ENCODE peak calls at places on chromosome 1, in six cellular contexts. F, P, D, X, N and Y are unnamed samples.

GRCh38 chr1:210770396-210770984 is 363.5 kb downstream of the KCNH1 start:
- DNase-seq in X (no peak), P (no peak), D (no peak), N (no peak), F (no peak), Y (no peak)

GRCh38 chr1:29964718-29965533 is 728.6 kb downstream of the PTPRU start:
- DNase-seq in P (no peak), F (no peak), X (no peak), N (no peak), D (no peak), Y (no peak)

GRCh38 chr1:25572107-25572506 is 28.7 kb downstream of the LDLRAP1 start:
- DNase-seq in F (no peak), D (no peak), X (no peak), P (no peak), N (no peak), Y (no peak)

GRCh38 chr1:202643397-202644218 is 66.6 kb downstream of the SYT2 start:
- DNase-seq in D (no peak), N (peak), F (no peak), P (no peak), X (peak), Y (no peak)

GRCh38 chr1:1598720-1599029 is 1.3 kb downstream of the FNDC10 start:
- DNase-seq in P (no peak), D (no peak), F (no peak), X (no peak), N (no peak), Y (no peak)

GRCh38 chr1:110243581-110243980 is 33.5 kb downstream of the KCNC4 start:
- DNase-seq in F (no peak), N (no peak), D (no peak), X (no peak), P (no peak), Y (no peak)

GRCh38 chr1:185349556-185349955 is 32.5 kb upstream of the IVNS1ABP start:
- DNase-seq in P (no peak), N (no peak), F (no peak), D (no peak), X (no peak), Y (no peak)

GRCh38 chr1:8317647-8318360 is at the start of gene SLC45A1:
- DNase-seq in F (peak), P (peak), N (peak), X (peak), D (peak), Y (peak)

GRCh38 chr1:34858901-34859441 is 578 bp downstream of the SMIM12 start:
- DNase-seq in X (no peak), N (peak), D (peak), P (no peak), F (no peak), Y (no peak)

GRCh38 chr1:12056331-12056841 is 6.7 kb upstream of the TNFRSF8 start:
- DNase-seq in X (no peak), F (no peak), N (no peak), D (no peak), P (no peak), Y (peak)

GRCh38 chr1:25216123-25216522 is 16.2 kb downstream of the SYF2 start:
- DNase-seq in D (no peak), X (no peak), F (no peak), P (no peak), N (no peak), Y (no peak)

GRCh38 chr1:239067480-239067879 is 318.9 kb upstream of the CHRM3 start:
- DNase-seq in X (no peak), D (no peak), N (no peak), P (no peak), F (no peak), Y (no peak)

GRCh38 chr1:8276173-8276914 is 41.6 kb upstream of the SLC45A1 start:
- DNase-seq in D (no peak), P (no peak), X (no peak), F (no peak), N (no peak), Y (no peak)

GRCh38 chr1:4700801-4701200 is 46.4 kb downstream of the AJAP1 start:
- DNase-seq in D (no peak), N (no peak), X (no peak), F (no peak), P (no peak), Y (no peak)

GRCh38 chr1:31005198-31005597 is 60.3 kb downstream of the PUM1 start:
- DNase-seq in N (no peak), D (no peak), X (no peak), P (no peak), F (no peak), Y (no peak)

GRCh38 chr1:52697795-52698674 is at the start of gene COA7:
- DNase-seq in P (peak), N (peak), F (peak), D (peak), X (peak), Y (peak)

GRCh38 chr1:95042286-95042685 is 30.5 kb downstream of the ALG14 start:
- DNase-seq in X (no peak), F (no peak), N (peak), P (no peak), D (peak), Y (no peak)

GRCh38 chr1:47227370-47228232 is 4.4 kb downstream of the TAL1 start:
- DNase-seq in X (no peak), F (no peak), P (no peak), D (no peak), N (no peak), Y (no peak)

GRCh38 chr1:111127923-111128643 is 11.8 kb downstream of the DRAM2 start:
- DNase-seq in P (no peak), D (no peak), N (no peak), F (no peak), X (no peak), Y (no peak)

GRCh38 chr1:226640288-226640687 is 91.7 kb downstream of the STUM start:
- DNase-seq in D (no peak), P (no peak), X (peak), N (no peak), F (no peak), Y (no peak)